ENCODE peak calls at places on chromosome 6, in six cellular contexts. A is effector CD8-positive, alpha-beta T cell; N is memory B cell; I is stimulated activated naive CD8-positive, alpha-beta T cell treated with anti-CD3 and anti-CD28 coated beads, Interleukin-15, Interleukin-2, amounts not matched to agents 100 U/mL and 50 U/mL, for 24 hours; D is T-helper 2 cell; O is AG04449. E is an unnamed sample.

GRCh38 chr6:116066789-116067188 is 6.1 kb upstream of the FRK start:
- DNase-seq in A (no peak), N (no peak), I (no peak), O (no peak), D (no peak), E (no peak)

GRCh38 chr6:101146389-101146788 is 247.1 kb upstream of the GRIK2 start:
- DNase-seq in N (no peak), I (no peak), A (no peak), O (no peak), D (no peak), E (no peak)

GRCh38 chr6:139344186-139344963 is 30.1 kb downstream of the CITED2 start:
- DNase-seq in A (no peak), O (no peak), I (no peak), N (no peak), D (no peak), E (no peak)

GRCh38 chr6:117309613-117310012 is 44.3 kb downstream of the VGLL2 start:
- DNase-seq in D (no peak), O (no peak), A (no peak), I (no peak), N (no peak), E (no peak)

GRCh38 chr6:13383280-13384163 is 55.2 kb upstream of the TBC1D7 start:
- DNase-seq in I (no peak), A (no peak), N (peak), D (no peak), O (no peak), E (no peak)

GRCh38 chr6:106445508-106445878 is 85.0 kb downstream of the CRYBG1 start:
- DNase-seq in D (no peak), N (no peak), I (no peak), A (no peak), O (no peak), E (no peak)

GRCh38 chr6:148835920-148836441 is 89.2 kb downstream of the UST start:
- DNase-seq in D (no peak), N (peak), I (peak), A (no peak), O (peak), E (no peak)

GRCh38 chr6:128244751-128245405 is 275.5 kb downstream of the PTPRK start:
- DNase-seq in I (no peak), O (no peak), D (no peak), A (no peak), N (no peak), E (no peak)

GRCh38 chr6:100347901-100348550 is 116.7 kb downstream of the SIM1 start:
- DNase-seq in I (no peak), D (no peak), N (no peak), A (no peak), O (no peak), E (no peak)

GRCh38 chr6:3873051-3873450 is 23.9 kb downstream of the FAM50B start:
- DNase-seq in I (no peak), D (no peak), A (no peak), N (no peak), O (no peak), E (no peak)

GRCh38 chr6:127051571-127052260 is 66.8 kb upstream of the RSPO3 start:
- DNase-seq in O (peak), N (no peak), D (no peak), A (no peak), I (no peak), E (no peak)

GRCh38 chr6:69580696-69581095 is 216.1 kb downstream of the LMBRD1 start:
- DNase-seq in I (no peak), A (no peak), N (no peak), O (no peak), D (no peak), E (no peak)

GRCh38 chr6:901696-902455 is 208.9 kb upstream of the EXOC2 start:
- DNase-seq in D (no peak), I (no peak), A (no peak), N (no peak), O (no peak), E (no peak)

GRCh38 chr6:86629123-86629522 is 308.2 kb upstream of the HTR1E start:
- DNase-seq in I (no peak), A (no peak), N (no peak), D (no peak), O (no peak), E (no peak)

GRCh38 chr6:163863565-163863964 is 449.0 kb downstream of the QKI start:
- DNase-seq in D (no peak), A (no peak), O (no peak), I (no peak), N (no peak), E (no peak)

GRCh38 chr6:76992553-76992952 is 470.7 kb downstream of the HTR1B start:
- DNase-seq in N (no peak), D (no peak), I (no peak), O (no peak), A (no peak), E (no peak)

GRCh38 chr6:129370268-129370916 is 339.6 kb downstream of the ARHGAP18 start:
- DNase-seq in N (peak), D (peak), O (no peak), I (peak), A (peak), E (no peak)

GRCh38 chr6:3385660-3386151 is 71.1 kb downstream of the SLC22A23 start:
- DNase-seq in A (no peak), D (no peak), N (no peak), O (no peak), I (no peak), E (no peak)

GRCh38 chr6:135358907-135359459 is 138.6 kb downstream of the AHI1 start:
- DNase-seq in O (peak), A (no peak), I (no peak), D (no peak), N (no peak), E (no peak)

GRCh38 chr6:127119361-127120108 is 1.1 kb downstream of the RSPO3 start:
- DNase-seq in D (no peak), A (no peak), I (peak), O (no peak), N (no peak), E (no peak)

GRCh38 chr6:16239090-16239797 is 857 bp downstream of the GMPR start:
- DNase-seq in D (no peak), O (no peak), A (no peak), N (no peak), I (peak), E (peak)

GRCh38 chr6:152975204-152975915 is 7.5 kb downstream of the FBXO5 start:
- DNase-seq in N (no peak), D (no peak), A (no peak), I (no peak), O (no peak), E (no peak)

GRCh38 chr6:155313602-155314091 is 637 bp downstream of the TFB1M start:
- DNase-seq in A (no peak), O (no peak), D (no peak), I (no peak), N (no peak), E (no peak)

GRCh38 chr6:24636681-24637080 is 9.3 kb downstream of the KIAA0319 start:
- DNase-seq in D (no peak), N (no peak), A (no peak), I (no peak), O (no peak), E (no peak)

GRCh38 chr6:122853259-122853995 is 64.4 kb downstream of the SMPDL3A start:
- DNase-seq in N (no peak), D (no peak), A (no peak), O (no peak), I (no peak), E (no peak)

GRCh38 chr6:43021270-43022047 is at the start of gene RRP36:
- DNase-seq in O (no peak), D (peak), I (peak), N (peak), A (peak), E (peak)

GRCh38 chr6:44446626-44447297 is 59.3 kb downstream of the CDC5L start:
- DNase-seq in A (no peak), D (no peak), O (peak), I (no peak), N (no peak), E (no peak)

GRCh38 chr6:161654209-161654608 is 380.3 kb upstream of the AGPAT4 start:
- DNase-seq in D (no peak), N (no peak), I (no peak), O (no peak), A (no peak), E (no peak)

GRCh38 chr6:141056945-141057635 is 1075.6 kb upstream of the GJE1 start:
- DNase-seq in O (no peak), A (no peak), I (no peak), N (no peak), D (no peak), E (no peak)